ENCODE peak calls at places on chromosome 9, in six cellular contexts. I is HepG2, S is K562, T is A549, V is GM12878, Z is upper lobe of left lung. W is an unnamed sample.

GRCh38 chr9:13719981-13720380 is 440.5 kb upstream of the MPDZ start:
- ATAC-seq in Z (no peak), I (no peak), S (no peak), T (no peak), V (no peak), W (no peak)

GRCh38 chr9:120445974-120446373 is 134.0 kb downstream of the CDK5RAP2 start:
- ATAC-seq in S (no peak), I (no peak), V (no peak), Z (peak), T (no peak), W (no peak)

GRCh38 chr9:4242239-4242638 is 57.6 kb downstream of the GLIS3 start:
- ATAC-seq in S (no peak), I (no peak), T (no peak), Z (no peak), V (no peak), W (no peak)

GRCh38 chr9:76433851-76434250 is 25.1 kb upstream of the GCNT1 start:
- ATAC-seq in Z (no peak), T (peak), V (peak), S (no peak), I (no peak), W (no peak)

GRCh38 chr9:122821278-122821952 is 7.0 kb downstream of the PDCL start:
- ATAC-seq in V (peak), S (peak), Z (peak), T (no peak), I (no peak), W (peak)

GRCh38 chr9:27094640-27095039 is 14.4 kb upstream of the TEK start:
- ATAC-seq in V (no peak), I (no peak), Z (peak), S (no peak), T (peak), W (no peak)

GRCh38 chr9:107350443-107350842 is 67.4 kb downstream of the RAD23B start:
- ATAC-seq in V (no peak), Z (no peak), T (peak), S (no peak), I (peak), W (no peak)

GRCh38 chr9:133103987-133104505 is 17.0 kb downstream of the RALGDS start:
- ATAC-seq in Z (no peak), T (no peak), V (no peak), I (no peak), S (no peak), W (no peak)

GRCh38 chr9:119736478-119737454 is 367.5 kb upstream of the BRINP1 start:
- ATAC-seq in S (no peak), V (peak), Z (no peak), T (no peak), I (no peak), W (no peak)

GRCh38 chr9:7756088-7756487 is 43.5 kb downstream of the DMAC1 start:
- ATAC-seq in S (no peak), T (no peak), Z (no peak), V (peak), I (no peak), W (no peak)

GRCh38 chr9:36566813-36567217 is 5.9 kb upstream of the MELK start:
- ATAC-seq in I (peak), V (no peak), T (peak), Z (no peak), S (no peak), W (peak)

GRCh38 chr9:128913995-128914772 is 6.6 kb upstream of the PHYHD1 start:
- ATAC-seq in V (no peak), S (peak), Z (no peak), T (no peak), I (no peak), W (no peak)

GRCh38 chr9:21443849-21444625 is 3.8 kb downstream of the IFNA1 start:
- ATAC-seq in T (no peak), Z (peak), S (no peak), V (peak), I (no peak), W (no peak)

GRCh38 chr9:71758785-71759184 is 9.5 kb downstream of the CEMIP2 start:
- ATAC-seq in S (peak), V (no peak), Z (no peak), I (peak), T (no peak), W (no peak)

GRCh38 chr9:75930193-75930592 is 39.7 kb downstream of the PCSK5 start:
- ATAC-seq in T (no peak), S (no peak), Z (peak), V (no peak), I (no peak), W (no peak)

GRCh38 chr9:109411818-109412352 is 86.2 kb downstream of the PTPN3 start:
- ATAC-seq in I (peak), Z (peak), T (peak), S (peak), V (peak), W (no peak)

GRCh38 chr9:85420750-85421149 is 321.0 kb downstream of the AGTPBP1 start:
- ATAC-seq in S (no peak), T (no peak), I (no peak), V (peak), Z (no peak), W (no peak)

GRCh38 chr9:70893610-70894122 is 227.8 kb downstream of the TRPM3 start:
- ATAC-seq in S (no peak), Z (no peak), T (no peak), I (no peak), V (no peak), W (no peak)

GRCh38 chr9:91415290-91415689 is 8.3 kb downstream of the NFIL3 start:
- ATAC-seq in T (no peak), I (no peak), S (no peak), Z (peak), V (peak), W (no peak)

GRCh38 chr9:6646028-6646636 is 603 bp upstream of the GLDC start:
- ATAC-seq in Z (no peak), S (no peak), T (peak), V (peak), I (no peak), W (no peak)

DNA sequence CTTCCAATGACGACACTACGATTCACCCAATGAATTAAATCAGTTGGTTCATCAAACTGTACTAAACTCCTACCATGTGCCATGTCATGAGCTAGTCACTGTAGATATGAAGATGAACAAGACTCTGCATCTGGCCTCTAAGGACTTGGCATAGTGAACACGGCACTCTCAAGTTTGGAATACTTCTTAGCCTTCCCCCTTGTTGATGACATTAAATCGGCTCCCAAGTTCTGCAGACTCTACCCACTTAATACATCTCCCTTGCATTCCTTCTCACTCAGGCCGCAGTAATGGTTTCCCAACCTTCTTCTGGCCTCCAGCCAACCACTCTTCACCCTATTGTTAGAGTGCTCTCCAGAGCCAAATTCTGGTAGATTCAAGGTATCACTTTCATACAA is 184.7 kb downstream of the MAPKAP1 start:
- ATAC-seq in S (no peak), V (no peak), Z (no peak), T (no peak), I (no peak), W (no peak)
- TF ChIP-seq EP300 in S (no peak), V (no peak), Z (no peak), T (no peak), I (no peak), W (no peak)

GRCh38 chr9:28134577-28134976 is 561.3 kb upstream of the C9orf72 start:
- ATAC-seq in S (no peak), Z (no peak), T (no peak), V (no peak), I (no peak), W (no peak)
- TF ChIP-seq EP300 in S (no peak), Z (no peak), T (no peak), V (no peak), I (no peak), W (no peak)

GRCh38 chr9:130370226-130370625 is 74.5 kb upstream of the ASS1 start:
- ATAC-seq in I (no peak), V (no peak), T (no peak), Z (no peak), S (no peak), W (no peak)
- TF ChIP-seq EP300 in I (no peak), V (no peak), T (no peak), Z (no peak), S (no peak), W (no peak)

DNA sequence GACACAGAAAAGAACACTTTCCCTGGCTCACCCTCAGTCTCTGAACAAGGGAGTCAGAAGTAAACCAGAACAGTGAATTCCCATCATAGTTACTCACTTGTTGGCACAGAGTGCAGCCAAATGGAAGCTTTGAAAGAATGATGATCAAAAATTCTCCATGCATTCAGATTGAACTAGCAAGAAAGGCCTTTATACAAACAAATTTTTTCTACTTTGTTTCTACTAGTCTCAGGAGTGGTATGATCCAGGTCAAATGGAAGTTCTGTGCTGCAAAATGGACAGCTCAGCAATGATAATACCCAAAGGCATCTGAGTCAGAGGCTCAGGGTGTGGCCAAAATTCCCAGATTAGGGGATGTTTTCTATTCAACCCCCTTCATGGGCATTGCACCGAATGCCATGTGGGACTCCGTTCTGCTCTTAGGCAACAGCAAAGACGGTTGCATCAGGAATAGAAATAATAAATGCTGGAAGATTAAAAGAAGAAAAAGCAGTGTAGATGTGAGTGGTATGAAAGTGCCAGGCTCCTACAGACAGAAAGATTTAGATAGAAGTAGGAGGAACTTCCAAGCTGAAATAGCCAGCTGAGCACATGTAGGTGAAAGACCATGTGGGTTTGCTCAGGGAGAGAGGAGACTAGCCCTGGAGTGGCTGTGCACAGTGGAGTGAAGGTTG is 24.0 kb upstream of the ASPN start:
- ATAC-seq in Z (peak), I (no peak), V (no peak), S (no peak), T (peak), W (peak)
- TF ChIP-seq EP300 in Z (no peak), I (no peak), V (no peak), S (no peak), T (no peak), W (no peak)

GRCh38 chr9:34072868-34073590 is 24.3 kb upstream of the UBAP2 start:
- ATAC-seq in V (peak), T (peak), Z (peak), S (peak), I (peak), W (peak)

GRCh38 chr9:34070601-34071340 is 22.1 kb upstream of the UBAP2 start:
- ATAC-seq in Z (no peak), S (no peak), I (no peak), V (no peak), T (no peak), W (no peak)

GRCh38 chr9:34069831-34070230 is 21.1 kb upstream of the UBAP2 start:
- ATAC-seq in I (no peak), Z (no peak), V (no peak), S (no peak), T (no peak), W (no peak)

GRCh38 chr9:34072410-34072809 is 23.7 kb upstream of the UBAP2 start:
- ATAC-seq in T (no peak), Z (peak), S (peak), V (peak), I (peak), W (no peak)
- TF ChIP-seq EP300 in T (no peak), Z (no peak), S (no peak), V (no peak), I (no peak), W (no peak)

GRCh38 chr9:131402738-131403492 is 9.0 kb downstream of the PRRC2B start:
- ATAC-seq in Z (peak), I (peak), S (no peak), V (no peak), T (peak), W (peak)
- TF ChIP-seq EP300 in Z (peak), I (peak), S (no peak), V (no peak), T (no peak), W (no peak)

GRCh38 chr9:87770616-87771015 is 44.7 kb downstream of the CTSL start:
- ATAC-seq in T (no peak), S (no peak), I (no peak), Z (no peak), V (no peak), W (no peak)

GRCh38 chr9:87771251-87772006 is 45.5 kb downstream of the CTSL start:
- ATAC-seq in T (no peak), S (no peak), V (no peak), I (no peak), Z (peak), W (no peak)

GRCh38 chr9:87763286-87763685 is 37.4 kb downstream of the CTSL start:
- ATAC-seq in Z (no peak), T (no peak), S (no peak), I (no peak), V (no peak), W (no peak)

GRCh38 chr9:87765521-87765920 is 39.6 kb downstream of the CTSL start:
- ATAC-seq in V (no peak), Z (no peak), S (no peak), T (no peak), I (no peak), W (no peak)

DNA sequence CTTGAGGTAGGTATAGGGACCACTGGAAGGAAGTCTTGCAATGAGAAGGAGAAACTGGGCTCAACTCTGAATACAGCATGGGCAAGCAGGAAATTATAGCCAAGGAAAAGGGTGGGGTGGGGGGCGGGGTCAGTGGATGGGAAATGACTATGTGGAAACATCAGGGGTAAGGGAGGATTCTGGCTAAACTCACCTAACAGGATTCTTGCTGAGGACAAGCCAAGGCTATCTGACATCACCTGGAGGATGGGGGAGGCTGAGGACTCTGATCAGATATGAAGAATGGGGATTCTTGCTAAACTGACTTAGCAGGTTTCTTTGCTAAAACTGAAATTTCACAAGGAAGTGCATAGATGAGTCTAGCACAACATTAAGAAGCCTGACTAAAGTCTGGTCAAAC is 40.8 kb downstream of the CTSL start:
- ATAC-seq in T (no peak), S (peak), Z (no peak), I (no peak), V (no peak), W (no peak)
- TF ChIP-seq EP300 in T (no peak), S (no peak), Z (no peak), I (no peak), V (no peak), W (no peak)

GRCh38 chr9:115133649-115134048 is 15.7 kb upstream of the TNC start:
- ATAC-seq in Z (peak), I (no peak), T (no peak), S (no peak), V (no peak), W (no peak)

GRCh38 chr9:115136379-115136778 is 18.4 kb upstream of the TNC start:
- ATAC-seq in I (no peak), S (no peak), Z (no peak), V (peak), T (no peak), W (no peak)

GRCh38 chr9:115132648-115133047 is 14.7 kb upstream of the TNC start:
- ATAC-seq in S (no peak), Z (peak), I (no peak), V (no peak), T (no peak), W (no peak)

GRCh38 chr9:115135786-115136185 is 17.8 kb upstream of the TNC start:
- ATAC-seq in T (no peak), I (no peak), S (no peak), Z (no peak), V (no peak), W (peak)

DNA sequence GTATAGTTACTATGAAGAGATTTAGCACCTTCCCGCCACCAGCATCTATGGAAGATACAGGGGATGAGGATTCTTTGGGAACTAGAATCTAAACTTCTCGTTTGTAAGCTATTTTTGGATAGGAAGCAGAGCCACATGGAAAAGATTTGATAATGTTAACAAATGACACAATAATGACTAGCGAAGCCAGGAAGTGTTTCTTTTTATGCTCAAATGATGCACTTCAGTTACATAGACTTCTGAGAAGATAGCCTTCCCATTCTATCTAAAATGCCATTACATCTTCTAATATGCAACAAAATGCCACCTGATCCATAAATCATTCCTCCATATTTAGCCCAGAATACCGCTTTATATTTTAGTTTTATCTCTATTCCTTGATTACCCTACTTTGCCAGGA is 17.0 kb upstream of the TNC start:
- ATAC-seq in Z (no peak), V (no peak), S (no peak), T (no peak), I (no peak), W (no peak)
- TF ChIP-seq EP300 in Z (no peak), V (no peak), S (no peak), T (no peak), I (no peak), W (no peak)

W was measured in gastroesophageal sphincter.